ENCODE peak calls at places on chromosomes 1 and 21, in four cellular contexts. Q is A549, U is SK-N-SH, K is GM12878. L is an unnamed sample.

GRCh38 chr1:119647228-119647733 is 785 bp downstream of the ZNF697 start:
- DNase-seq in K (no peak), U (peak; percentile 51), Q (no peak), L (no peak)

GRCh38 chr1:170731566-170732261 is 67.8 kb downstream of the PRRX1 start:
- DNase-seq in Q (no peak), U (no peak), K (no peak), L (no peak)

GRCh38 chr1:72892461-72892860 is 610.1 kb upstream of the NEGR1 start:
- DNase-seq in K (no peak), U (no peak), Q (no peak), L (no peak)

GRCh38 chr1:3134378-3135072 is 65.5 kb downstream of the PRDM16 start:
- DNase-seq in U (no peak), Q (no peak), K (no peak), L (no peak)

GRCh38 chr1:231215676-231216385 is 25.2 kb upstream of the GNPAT start:
- DNase-seq in Q (no peak), K (no peak), U (no peak), L (no peak)

GRCh38 chr1:79373481-79374132 is 367.1 kb upstream of the ADGRL4 start:
- DNase-seq in K (no peak), U (no peak), Q (no peak), L (no peak)

GRCh38 chr1:69410893-69411292 is 156.8 kb upstream of the LRRC7 start:
- DNase-seq in U (no peak), K (no peak), Q (no peak), L (no peak)

GRCh38 chr1:204651843-204652421 is 33.6 kb downstream of the LRRN2 start:
- DNase-seq in K (no peak), Q (no peak), U (peak; percentile 41), L (no peak)

GRCh38 chr1:232728507-232729263 is 76.5 kb upstream of the MAP10 start:
- DNase-seq in K (no peak), Q (no peak), U (no peak), L (no peak)

GRCh38 chr1:60831780-60832179 is 250.6 kb upstream of the NFIA start:
- DNase-seq in U (no peak), K (no peak), Q (no peak), L (peak; percentile 16)

GRCh38 chr21:39542736-39543135 is 70.0 kb upstream of the B3GALT5 start:
- DNase-seq in Q (no peak), K (no peak), U (no peak), L (no peak)

GRCh38 chr1:7561331-7561921 is 209.7 kb upstream of the VAMP3 start:
- DNase-seq in U (peak; percentile 69), K (no peak), Q (no peak), L (no peak)

DNA sequence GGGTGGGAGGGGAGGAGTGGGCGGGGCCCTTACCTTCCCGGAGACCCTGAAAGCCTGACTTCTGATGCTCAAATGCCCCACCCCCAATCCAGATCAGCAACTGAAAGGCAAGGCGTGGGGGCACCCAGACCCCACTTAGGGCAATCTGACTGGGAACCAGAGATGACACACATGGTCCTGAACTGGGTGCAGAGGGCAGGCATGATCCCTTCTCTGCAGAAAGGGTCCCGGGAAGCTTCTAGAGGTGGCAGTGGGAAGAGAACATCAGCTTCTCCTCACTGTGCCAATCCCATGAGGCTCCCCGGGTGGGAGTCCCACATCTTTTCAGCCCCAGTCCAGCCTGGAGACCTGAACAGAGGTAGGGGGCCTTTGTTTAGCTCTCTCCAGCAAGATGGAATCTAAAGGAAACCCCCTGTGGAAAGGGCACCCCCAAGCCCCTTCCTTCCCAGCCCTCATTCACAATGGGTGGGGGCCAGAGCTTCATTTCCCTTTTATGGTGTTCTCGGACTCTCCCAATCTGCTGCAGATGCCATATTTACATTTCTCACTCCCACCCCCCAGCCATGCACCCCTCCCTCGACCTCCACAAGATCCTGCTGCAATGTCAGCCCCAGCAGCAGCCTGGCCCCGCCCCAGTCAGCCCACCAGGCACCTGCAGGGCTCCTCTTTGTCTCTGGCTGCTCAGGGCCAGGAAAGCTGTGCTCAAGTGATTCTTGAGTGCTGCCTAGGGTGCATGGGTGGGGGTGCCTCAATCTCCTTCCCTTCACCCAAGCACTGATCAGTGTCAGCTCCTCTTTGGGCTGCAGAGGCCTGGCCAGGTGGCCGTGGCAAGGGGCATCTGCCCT is 2.0 kb downstream of the KIF21B start:
- DNase-seq in K (no peak), Q (no peak), U (no peak), L (no peak)
- TF ChIP-seq CTCF in K (no peak), Q (no peak), U (no peak), L (no peak)

GRCh38 chr1:16249838-16250241 is 12.9 kb upstream of the CPLANE2 start:
- DNase-seq in U (no peak), K (no peak), Q (no peak), L (peak; percentile 25)
- TF ChIP-seq PBX3 in U (peak; percentile 52), K (no peak), Q (no peak), L (no peak)

DNA sequence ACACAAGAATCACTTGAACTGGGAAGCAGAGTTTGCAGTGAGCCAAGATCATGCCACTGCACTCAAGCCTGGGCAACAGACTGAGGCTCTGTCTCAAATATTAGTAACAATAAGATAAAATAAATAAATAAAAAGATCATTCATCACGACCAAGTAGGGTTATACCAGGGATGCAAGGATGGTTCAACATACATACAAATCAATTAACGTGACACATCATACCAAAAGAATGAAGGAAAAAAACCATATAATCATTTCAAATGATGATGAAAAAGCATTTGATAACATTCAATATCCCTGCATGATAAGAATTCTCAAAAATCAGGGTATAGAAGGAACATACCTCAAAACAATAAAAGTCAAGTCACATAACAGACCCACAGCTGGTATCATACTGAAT is 38.3 kb downstream of the PHTF1 start:
- DNase-seq in U (no peak), Q (no peak), K (no peak), L (no peak)
- H3K9me3 ChIP-seq in U (no peaks in the 10 kb centered on the region), Q (no peaks in the 10 kb centered on the region), K (peaks cover 7% of the 10 kb centered on the region), L (peaks cover 7% of the 10 kb centered on the region)

DNA sequence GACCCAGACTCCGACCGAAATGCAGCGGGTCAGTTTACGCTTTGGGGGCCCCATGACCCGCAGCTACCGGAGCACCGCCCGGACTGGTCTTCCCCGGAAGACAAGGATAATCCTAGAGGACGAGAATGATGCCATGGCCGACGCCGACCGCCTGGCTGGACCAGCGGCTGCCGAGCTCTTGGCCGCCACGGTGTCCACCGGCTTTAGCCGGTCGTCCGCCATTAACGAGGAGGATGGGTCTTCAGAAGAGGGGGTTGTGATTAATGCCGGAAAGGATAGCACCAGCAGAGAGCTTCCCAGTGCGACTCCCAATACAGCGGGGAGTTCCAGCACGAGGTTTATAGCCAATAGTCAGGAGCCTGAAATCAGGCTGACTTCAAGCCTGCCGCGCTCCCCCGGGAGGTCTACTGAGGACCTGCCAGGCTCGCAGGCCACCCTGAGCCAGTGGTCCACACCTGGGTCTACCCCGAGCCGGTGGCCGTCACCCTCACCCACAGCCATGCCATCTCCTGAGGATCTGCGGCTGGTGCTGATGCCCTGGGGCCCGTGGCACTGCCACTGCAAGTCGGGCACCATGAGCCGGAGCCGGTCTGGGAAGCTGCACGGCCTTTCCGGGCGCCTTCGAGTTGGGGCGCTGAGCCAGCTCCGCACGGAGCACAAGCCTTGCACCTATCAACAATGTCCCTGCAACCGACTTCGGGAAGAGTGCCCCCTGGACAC is 534 bp downstream of the C1orf56 start:
- DNase-seq in U (peak; percentile 79), Q (peak; percentile 96), K (no peak), L (peak; percentile 58)
- TF ChIP-seq CTCF in U (peak; percentile 61), Q (peak; percentile 67), K (no peak), L (peak; percentile 81)

GRCh38 chr21:44547656-44548331 is 3.5 kb downstream of the KRTAP10-2 start:
- DNase-seq in Q (no peak), K (no peak), U (no peak), L (no peak)
- TF ChIP-seq PBX3 in Q (no peak), K (no peak), U (no peak), L (no peak)

GRCh38 chr1:46983825-46984586 is 39.5 kb upstream of the CYP4X1 start:
- DNase-seq in K (no peak), Q (no peak), U (no peak), L (no peak)
- H3K9me3 ChIP-seq in K (no peaks in the 10 kb centered on the region), Q (no peaks in the 10 kb centered on the region), U (no peaks in the 10 kb centered on the region), L (no peaks in the 10 kb centered on the region)

DNA sequence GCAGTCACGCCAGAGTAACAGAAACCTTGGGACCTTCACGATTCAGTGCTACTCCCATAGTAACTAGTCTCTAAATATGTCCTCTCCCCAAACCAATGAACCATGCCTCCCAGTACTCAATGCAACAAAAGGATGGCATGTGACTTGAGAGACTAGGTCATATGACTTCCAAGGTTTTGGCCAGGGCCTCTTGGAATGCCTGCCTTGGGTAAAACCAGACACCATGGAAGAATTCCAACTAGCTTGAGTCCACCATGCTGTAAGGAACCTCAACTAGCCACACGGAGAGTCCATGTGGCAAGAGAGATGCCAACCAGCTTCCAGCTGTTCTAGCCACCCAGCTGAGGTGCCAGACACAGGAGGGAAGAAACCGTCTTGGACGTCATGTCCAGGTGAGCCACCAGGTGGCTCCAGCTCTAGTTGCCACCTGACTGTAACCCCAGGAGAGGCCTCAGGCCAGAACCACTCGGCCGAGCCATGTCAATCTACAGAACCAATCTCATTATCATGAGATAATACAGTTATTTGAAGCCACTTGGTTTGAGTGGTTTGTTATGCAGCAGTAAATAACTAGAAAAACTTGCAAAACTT is 115.0 kb downstream of the SYF2 start:
- DNase-seq in K (no peak), U (no peak), Q (no peak), L (peak; percentile 60)
- TF ChIP-seq CTCF in K (peak; percentile 51), U (peak; percentile 32), Q (no peak), L (peak; percentile 80)

GRCh38 chr1:178145605-178146004 is 51.7 kb downstream of the RASAL2 start:
- DNase-seq in U (no peak), K (no peak), Q (no peak), L (no peak)
- TF ChIP-seq PBX3 in U (no peak), K (no peak), Q (no peak), L (no peak)

GRCh38 chr1:247056071-247056470 is 22.5 kb downstream of the ZNF670 start:
- DNase-seq in K (no peak), U (no peak), Q (no peak), L (no peak)

GRCh38 chr1:247060771-247061170 is 17.8 kb downstream of the ZNF670 start:
- DNase-seq in K (no peak), Q (no peak), U (no peak), L (no peak)

DNA sequence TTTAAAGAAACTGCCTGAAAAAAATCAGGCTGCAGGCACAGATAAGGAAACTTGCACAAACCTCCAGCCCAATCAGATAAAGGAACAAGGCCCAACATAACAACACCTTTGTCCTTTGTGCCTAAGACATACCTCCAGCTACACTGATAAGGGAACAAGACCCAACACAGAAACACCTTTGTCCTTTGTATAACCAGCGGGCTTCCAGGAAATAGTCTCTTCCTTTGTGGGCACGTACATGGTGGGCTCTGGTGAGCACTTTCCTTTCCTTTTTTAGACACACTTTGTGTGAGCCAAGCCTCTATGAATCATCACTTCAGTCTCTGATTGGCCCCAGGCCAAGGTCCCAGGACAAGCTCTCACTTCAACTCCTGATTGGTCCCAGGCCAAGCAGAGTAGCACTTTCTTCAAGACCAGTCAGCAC is 23.6 kb downstream of the ZNF670 start:
- DNase-seq in U (no peak), Q (no peak), K (no peak), L (peak; percentile 88)
- H3K9me3 ChIP-seq in U (peaks cover 20% of the 10 kb centered on the region), Q (peaks cover 75% of the 10 kb centered on the region), K (peaks cover 10% of the 10 kb centered on the region), L (peaks cover 70% of the 10 kb centered on the region)

GRCh38 chr1:43503534-43503933 is 27.1 kb upstream of the PTPRF start:
- DNase-seq in U (no peak), K (no peak), Q (no peak), L (no peak)

GRCh38 chr1:43507296-43508295 is 23.1 kb upstream of the PTPRF start:
- DNase-seq in U (no peak), K (no peak), Q (no peak), L (no peak)

GRCh38 chr1:43505077-43505780 is 25.5 kb upstream of the PTPRF start:
- DNase-seq in K (no peak), U (no peak), Q (no peak), L (no peak)

GRCh38 chr1:43509007-43509739 is 21.5 kb upstream of the PTPRF start:
- DNase-seq in U (no peak), K (no peak), Q (no peak), L (no peak)

GRCh38 chr1:43506233-43506632 is 24.4 kb upstream of the PTPRF start:
- DNase-seq in Q (no peak), U (no peak), K (no peak), L (no peak)
- TF ChIP-seq CTCF in Q (no peak), U (no peak), K (no peak), L (no peak)